ENCODE peak calls at places on chromosomes 1 and 21, in eight cellular contexts. M is GM20000, Z is NCI-H1105, I is fibroblast of gingiva, Q is cardiac muscle cell, N is ecto neural progenitor cell, X is fibroblast of the aortic adventitia, O is anterior cingulate cortex. H is an unnamed sample.
A peak's percentile ranks its signal among the peaks of the same experiment; 100 is the strongest.

GRCh38 chr1:94783342-94784264 is 36.6 kb upstream of the SLC44A3 start:
- DNase-seq in M (no peak), Z (no peak), I (peak; percentile 96), Q (no peak), N (no peak), X (peak; percentile 98), O (peak; percentile 3), H (peak; percentile 93)

GRCh38 chr1:116956378-116956777 is 45.2 kb upstream of the CD101 start:
- DNase-seq in M (no peak), Z (peak; percentile 56), I (no peak), Q (no peak), N (no peak), X (no peak), O (no peak), H (no peak)

GRCh38 chr21:45868086-45868485 is 113.5 kb upstream of the COL6A1 start:
- DNase-seq in M (no peak), Z (no peak), I (no peak), Q (no peak), N (no peak), X (no peak), O (no peak), H (no peak)

GRCh38 chr1:57752847-57753246 is 329.0 kb upstream of the DAB1 start:
- DNase-seq in M (no peak), Z (no peak), I (no peak), Q (no peak), N (no peak), X (no peak), O (no peak), H (no peak)

GRCh38 chr1:107821340-107821739 is 143.6 kb downstream of the VAV3 start:
- DNase-seq in M (no peak), Z (no peak), I (no peak), Q (no peak), N (no peak), X (no peak), O (no peak), H (no peak)

GRCh38 chr1:22689505-22689904 is 21.1 kb upstream of the EPHB2 start:
- DNase-seq in M (no peak), Z (peak; percentile 17), I (no peak), Q (no peak), N (no peak), X (peak; percentile 48), O (no peak), H (peak; percentile 85)

GRCh38 chr21:36260030-36260787 is 59.8 kb upstream of the MORC3 start:
- DNase-seq in M (peak; percentile 67), Z (peak; percentile 17), I (peak; percentile 58), Q (peak; percentile 52), N (no peak), X (peak; percentile 86), O (no peak), H (peak; percentile 80)

GRCh38 chr1:225470210-225470609 is 42.4 kb upstream of the LBR start:
- DNase-seq in M (no peak), Z (no peak), I (no peak), Q (no peak), N (no peak), X (no peak), O (no peak), H (no peak)

GRCh38 chr1:24295547-24295946 is 23.6 kb upstream of the GRHL3 start:
- DNase-seq in M (no peak), Z (no peak), I (no peak), Q (no peak), N (no peak), X (no peak), O (no peak), H (no peak)

GRCh38 chr1:81424056-81424455 is 376.7 kb upstream of the ADGRL2 start:
- DNase-seq in M (no peak), Z (no peak), I (peak; percentile 23), Q (peak; percentile 33), N (no peak), X (peak; percentile 43), O (no peak), H (peak; percentile 64)

GRCh38 chr1:53430256-53430655 is 28.9 kb upstream of the DMRTB1 start:
- DNase-seq in M (no peak), Z (no peak), I (no peak), Q (no peak), N (no peak), X (no peak), O (no peak), H (no peak)

GRCh38 chr1:159171688-159172501 is 480 bp downstream of the CADM3 start:
- DNase-seq in M (no peak), Z (peak; percentile 62), I (no peak), Q (peak; percentile 56), N (no peak), X (no peak), O (peak; percentile 52), H (no peak)

GRCh38 chr1:9331558-9332346 is 39.1 kb downstream of the SPSB1 start:
- DNase-seq in M (no peak), Z (no peak), I (no peak), Q (no peak), N (no peak), X (no peak), O (no peak), H (peak; percentile 21)

GRCh38 chr1:192609110-192610079 is 26.6 kb upstream of the RGS13 start:
- DNase-seq in M (peak; percentile 76), Z (no peak), I (peak; percentile 15), Q (no peak), N (no peak), X (no peak), O (no peak), H (no peak)

GRCh38 chr1:243970077-243970476 is 81.0 kb upstream of the ZBTB18 start:
- DNase-seq in M (no peak), Z (no peak), I (no peak), Q (no peak), N (no peak), X (no peak), O (no peak), H (no peak)

GRCh38 chr1:12144236-12144635 is 22.6 kb upstream of the TNFRSF1B start:
- DNase-seq in M (no peak), Z (no peak), I (no peak), Q (no peak), N (no peak), X (no peak), O (no peak), H (no peak)

GRCh38 chr1:224736619-224737352 is 120.7 kb downstream of the CNIH3 start:
- DNase-seq in M (peak; percentile 62), Z (no peak), I (peak; percentile 22), Q (no peak), N (no peak), X (peak; percentile 85), O (peak; percentile 5), H (peak; percentile 72)

GRCh38 chr1:19344372-19344810 is 32.3 kb downstream of the SLC66A1 start:
- DNase-seq in M (peak; percentile 74), Z (peak; percentile 44), I (peak; percentile 40), Q (peak; percentile 57), N (peak; percentile 78), X (peak; percentile 48), O (peak; percentile 10), H (peak; percentile 50)

GRCh38 chr1:205518616-205519540 is 14.4 kb downstream of the CDK18 start:
- DNase-seq in M (no peak), Z (no peak), I (no peak), Q (no peak), N (no peak), X (no peak), O (peak; percentile 73), H (no peak)

GRCh38 chr21:22764222-22764621 is 1766.0 kb downstream of the NCAM2 start:
- DNase-seq in M (no peak), Z (no peak), I (no peak), Q (no peak), N (no peak), X (no peak), O (no peak), H (no peak)

GRCh38 chr1:19006000-19006399 is 49.5 kb upstream of the IFFO2 start:
- DNase-seq in M (no peak), Z (no peak), I (no peak), Q (no peak), N (no peak), X (no peak), O (no peak), H (no peak)

GRCh38 chr21:45074048-45074817 is at the start of gene ADARB1:
- DNase-seq in M (peak; percentile 98), Z (peak; percentile 65), I (peak; percentile 58), Q (peak; percentile 85), N (peak; percentile 89), X (peak; percentile 38), O (peak; percentile 33), H (peak; percentile 49)

GRCh38 chr1:205535866-205536758 is 31.6 kb downstream of the CDK18 start:
- DNase-seq in M (no peak), Z (no peak), I (no peak), Q (no peak), N (peak; percentile 41), X (no peak), O (no peak), H (no peak)

GRCh38 chr1:236416165-236416564 is 22.1 kb downstream of the EDARADD start:
- DNase-seq in M (no peak), Z (no peak), I (no peak), Q (no peak), N (no peak), X (no peak), O (no peak), H (no peak)

GRCh38 chr1:212221801-212222200 is 63.4 kb upstream of the PPP2R5A start:
- DNase-seq in M (no peak), Z (no peak), I (peak; percentile 31), Q (no peak), N (no peak), X (peak; percentile 53), O (no peak), H (peak; percentile 61)

GRCh38 chr1:35112668-35113067 is 33.5 kb downstream of the ZMYM1 start:
- DNase-seq in M (no peak), Z (no peak), I (no peak), Q (no peak), N (no peak), X (peak; percentile 22), O (no peak), H (peak; percentile 21)

GRCh38 chr1:39359028-39359570 is 132.3 kb upstream of the BMP8A start:
- DNase-seq in M (no peak), Z (no peak), I (no peak), Q (no peak), N (no peak), X (peak; percentile 68), O (no peak), H (peak; percentile 22)

GRCh38 chr1:246450485-246451251 is 56.4 kb downstream of the SMYD3 start:
- DNase-seq in M (peak; percentile 45), Z (peak; percentile 32), I (no peak), Q (peak; percentile 26), N (no peak), X (peak; percentile 49), O (no peak), H (peak; percentile 53)

GRCh38 chr1:24541711-24542346 is 14.1 kb upstream of the NCMAP start:
- DNase-seq in M (no peak), Z (no peak), I (no peak), Q (no peak), N (peak; percentile 64), X (no peak), O (no peak), H (no peak)

GRCh38 chr1:150576794-150577556 is 2.4 kb downstream of the MCL1 start:
- DNase-seq in M (no peak), Z (no peak), I (peak; percentile 31), Q (no peak), N (no peak), X (peak; percentile 46), O (no peak), H (peak; percentile 60)

GRCh38 chr1:153929981-153930948 is 7.5 kb upstream of the GATAD2B start:
- DNase-seq in M (no peak), Z (no peak), I (no peak), Q (no peak), N (no peak), X (no peak), O (no peak), H (no peak)

GRCh38 chr1:85935234-85935633 is 221.3 kb downstream of the COL24A1 start:
- DNase-seq in M (no peak), Z (no peak), I (peak; percentile 56), Q (no peak), N (no peak), X (no peak), O (no peak), H (no peak)

GRCh38 chr1:97919568-97920261 is 1.1 kb downstream of the DPYD start:
- DNase-seq in M (peak; percentile 10), Z (no peak), I (peak; percentile 40), Q (no peak), N (no peak), X (peak; percentile 64), O (no peak), H (peak; percentile 62)

GRCh38 chr1:205775717-205776056 is 405 bp upstream of the RAB29 start:
- DNase-seq in M (no peak), Z (no peak), I (peak; percentile 89), Q (no peak), N (no peak), X (peak; percentile 87), O (no peak), H (peak; percentile 90)